ENCODE peak calls at places on chromosomes 3 and 15, in seven cellular contexts. I is activated T-helper 2 cell treated with anti-CD3 and anti-CD28 coated beads, Interferon-gamma antibody, Interleukin-2, Interleukin-4, amounts not matched to agents 10 μg/mL and 5 μg/mL and 100 μg/mL, durations not matched to agents 14 hours and 24 hours and 36 hours; Q is left cardiac atrium; M is activated gamma-delta T cell treated with Interleukin-2 at 50 U/mL for 16 hours; F is iPS-NIHi11; T is neural progenitor cell; C is left ventricle myocardium superior. K is an unnamed sample.

GRCh38 chr3:143203848-143204247 is 84.3 kb downstream of the CHST2 start:
- DNase-seq in T (no peak), F (no peak), Q (no peak), I (no peak), M (no peak), C (no peak), K (no peak)

GRCh38 chr3:148332509-148332908 is 365.2 kb upstream of the AGTR1 start:
- DNase-seq in M (no peak), F (no peak), I (no peak), C (no peak), Q (no peak), T (no peak), K (no peak)

GRCh38 chr15:58452775-58453174 is 21.0 kb downstream of the LIPC start:
- DNase-seq in T (no peak), C (no peak), M (no peak), Q (no peak), I (no peak), F (no peak), K (no peak)

GRCh38 chr3:10596746-10597448 is 91.5 kb upstream of the ATP2B2 start:
- DNase-seq in C (no peak), Q (no peak), F (no peak), T (no peak), M (no peak), I (no peak), K (no peak)

GRCh38 chr3:170164720-170165119 is 16.8 kb downstream of the PHC3 start:
- DNase-seq in C (no peak), M (no peak), F (no peak), Q (no peak), T (no peak), I (no peak), K (no peak)

GRCh38 chr15:78021761-78022160 is 55.8 kb downstream of the TBC1D2B start:
- DNase-seq in I (no peak), C (no peak), F (no peak), M (no peak), T (no peak), Q (no peak), K (no peak)

GRCh38 chr3:10371167-10371566 is 50.3 kb upstream of the SEC13 start:
- DNase-seq in I (no peak), C (no peak), Q (no peak), F (no peak), M (no peak), T (no peak), K (no peak)

GRCh38 chr3:83971693-83972092 is 987.1 kb upstream of the CADM2 start:
- DNase-seq in Q (no peak), I (no peak), C (no peak), T (no peak), F (no peak), M (no peak), K (no peak)

GRCh38 chr3:13215940-13216546 is 142.8 kb upstream of the IQSEC1 start:
- DNase-seq in Q (no peak), C (peak; percentile 26), T (no peak), F (no peak), I (no peak), M (no peak), K (no peak)

GRCh38 chr15:37941779-37942178 is 7.3 kb downstream of the TMCO5A start:
- DNase-seq in I (no peak), F (no peak), C (no peak), M (no peak), Q (no peak), T (no peak), K (no peak)

GRCh38 chr3:150232992-150233451 is 175.1 kb upstream of the TSC22D2 start:
- DNase-seq in C (peak; percentile 88), Q (peak; percentile 74), F (no peak), I (no peak), T (no peak), M (no peak), K (no peak)

GRCh38 chr3:13021141-13021933 is 51.9 kb downstream of the IQSEC1 start:
- DNase-seq in F (no peak), Q (no peak), C (peak; percentile 77), T (no peak), M (no peak), I (no peak), K (no peak)

GRCh38 chr3:119599558-119600174 is 2.0 kb downstream of the PLA1A start:
- DNase-seq in T (no peak), Q (no peak), F (no peak), I (no peak), M (no peak), C (no peak), K (no peak)

GRCh38 chr3:72036899-72037298 is 252.0 kb upstream of the PROK2 start:
- DNase-seq in I (no peak), Q (no peak), F (no peak), T (no peak), C (no peak), M (no peak), K (no peak)

GRCh38 chr3:16060945-16061344 is 113.5 kb upstream of the GALNT15 start:
- DNase-seq in T (no peak), Q (peak; percentile 66), I (no peak), C (peak; percentile 37), F (no peak), M (no peak), K (no peak)

GRCh38 chr3:159941043-159941994 is 47.3 kb upstream of the IL12A start:
- DNase-seq in Q (no peak), T (no peak), C (no peak), I (peak; percentile 28), F (no peak), M (no peak), K (peak; percentile 20)

GRCh38 chr15:23565395-23566069 is at the start of gene MKRN3:
- DNase-seq in M (peak; percentile 5), Q (no peak), I (peak; percentile 16), T (peak; percentile 53), C (peak; percentile 52), F (peak; percentile 34), K (no peak)

GRCh38 chr3:30258426-30259392 is 347.7 kb upstream of the TGFBR2 start:
- DNase-seq in C (no peak), Q (no peak), T (no peak), F (peak; percentile 14), I (no peak), M (no peak), K (no peak)